ENCODE peak calls at places on chromosomes 7 and 10, in eight cellular contexts. Z is astrocyte, S is RWPE1, X is fibroblast of lung, R is Peyer's patch, Q is Panc1, A is adrenal gland, D is heart right ventricle. F is an unnamed sample.

GRCh38 chr10:79264942-79265341 is 82.3 kb upstream of the PPIF start:
- DNase-seq in R (no peak), Z (no peak), S (peak; percentile 95), A (no peak), D (peak; percentile 64), X (no peak), Q (no peak), F (peak; percentile 70)

GRCh38 chr10:201328-201771 is 66.1 kb downstream of the ZMYND11 start:
- DNase-seq in X (peak; percentile 15), S (no peak), D (no peak), Z (peak; percentile 75), A (no peak), Q (no peak), R (no peak), F (no peak)

GRCh38 chr10:1425886-1426285 is 311.4 kb downstream of the ADARB2 start:
- DNase-seq in S (no peak), A (no peak), X (no peak), D (no peak), R (peak; percentile 25), Q (no peak), Z (no peak), F (no peak)

GRCh38 chr10:114033566-114033965 is 10.1 kb upstream of the ADRB1 start:
- DNase-seq in X (no peak), R (no peak), A (no peak), Z (no peak), D (no peak), Q (no peak), S (no peak), F (no peak)

GRCh38 chr7:48274662-48275061 is 103.4 kb downstream of the ABCA13 start:
- DNase-seq in D (no peak), S (no peak), Z (peak; percentile 83), Q (no peak), A (no peak), X (no peak), R (no peak), F (peak; percentile 59)

GRCh38 chr7:98106647-98107312 is at the start of gene LMTK2:
- DNase-seq in R (peak; percentile 98), X (peak; percentile 88), A (peak; percentile 95), S (peak; percentile 98), D (peak; percentile 96), Z (peak; percentile 67), Q (no peak), F (peak; percentile 90)

GRCh38 chr7:69631131-69631530 is 32.9 kb downstream of the AUTS2 start:
- DNase-seq in Q (no peak), R (no peak), S (no peak), Z (no peak), D (no peak), A (no peak), X (no peak), F (no peak)

GRCh38 chr7:4681922-4682620 is at the start of gene FOXK1:
- DNase-seq in S (peak; percentile 69), D (peak; percentile 85), Z (peak; percentile 42), X (peak; percentile 67), R (peak; percentile 86), Q (no peak), A (peak; percentile 81), F (no peak)

GRCh38 chr7:94424336-94424735 is 29.6 kb downstream of the COL1A2 start:
- DNase-seq in S (no peak), A (no peak), X (no peak), Q (no peak), Z (no peak), D (no peak), R (no peak), F (no peak)

GRCh38 chr10:128556575-128556974 is 430.4 kb upstream of the MKI67 start:
- DNase-seq in S (no peak), Q (no peak), D (no peak), X (no peak), R (no peak), Z (no peak), A (no peak), F (no peak)

GRCh38 chr10:133218891-133219290 is 11.1 kb upstream of the UTF1 start:
- DNase-seq in A (no peak), S (no peak), X (no peak), Z (no peak), R (no peak), Q (no peak), D (no peak), F (no peak)

GRCh38 chr7:27346531-27347260 is 104.1 kb downstream of the EVX1 start:
- DNase-seq in S (peak; percentile 83), Z (peak; percentile 73), Q (peak; percentile 38), R (peak; percentile 52), X (peak; percentile 80), A (peak; percentile 48), D (no peak), F (peak; percentile 84)

GRCh38 chr10:95254629-95255028 is 36.2 kb downstream of the PDLIM1 start:
- DNase-seq in Q (no peak), D (no peak), R (no peak), S (no peak), X (no peak), A (no peak), Z (no peak), F (no peak)

GRCh38 chr10:119821172-119821571 is 51.5 kb downstream of the MCMBP start:
- DNase-seq in S (no peak), R (no peak), A (no peak), Z (no peak), X (peak; percentile 8), D (no peak), Q (no peak), F (no peak)

GRCh38 chr7:149248777-149249176 is 9.3 kb downstream of the ZNF212 start:
- DNase-seq in Q (no peak), X (no peak), Z (no peak), R (no peak), S (no peak), D (no peak), A (no peak), F (no peak)

DNA sequence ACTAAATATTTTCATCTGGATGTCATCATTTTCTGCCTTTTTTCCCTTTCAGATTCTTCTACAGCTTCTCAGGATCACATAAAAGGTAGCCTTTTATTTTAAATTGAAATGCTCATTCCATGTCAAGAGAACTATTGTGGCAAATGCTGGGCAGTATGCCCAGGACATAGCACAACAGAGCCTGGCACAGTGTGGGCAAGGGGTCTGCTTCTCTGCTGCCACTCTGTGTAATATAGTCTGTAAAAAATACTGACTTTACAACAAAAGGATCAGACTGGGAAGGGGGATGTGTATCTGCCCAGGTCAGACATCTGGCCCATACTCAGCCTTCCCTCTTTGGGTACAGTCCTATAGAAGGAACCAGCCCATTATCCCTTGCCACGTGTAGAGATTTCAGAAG is 62.7 kb downstream of the CUZD1 start:
- DNase-seq in S (no peak), Z (no peak), A (no peak), Q (no peak), X (no peak), R (no peak), D (no peak), F (no peak)
- H3K27ac ChIP-seq in S (no peak overlapping the region), Z (no peak overlapping the region), A (no peak overlapping the region), Q (no peak overlapping the region), X (no peak overlapping the region), R (no peak overlapping the region), D (no peak overlapping the region), F (no peak overlapping the region)

DNA sequence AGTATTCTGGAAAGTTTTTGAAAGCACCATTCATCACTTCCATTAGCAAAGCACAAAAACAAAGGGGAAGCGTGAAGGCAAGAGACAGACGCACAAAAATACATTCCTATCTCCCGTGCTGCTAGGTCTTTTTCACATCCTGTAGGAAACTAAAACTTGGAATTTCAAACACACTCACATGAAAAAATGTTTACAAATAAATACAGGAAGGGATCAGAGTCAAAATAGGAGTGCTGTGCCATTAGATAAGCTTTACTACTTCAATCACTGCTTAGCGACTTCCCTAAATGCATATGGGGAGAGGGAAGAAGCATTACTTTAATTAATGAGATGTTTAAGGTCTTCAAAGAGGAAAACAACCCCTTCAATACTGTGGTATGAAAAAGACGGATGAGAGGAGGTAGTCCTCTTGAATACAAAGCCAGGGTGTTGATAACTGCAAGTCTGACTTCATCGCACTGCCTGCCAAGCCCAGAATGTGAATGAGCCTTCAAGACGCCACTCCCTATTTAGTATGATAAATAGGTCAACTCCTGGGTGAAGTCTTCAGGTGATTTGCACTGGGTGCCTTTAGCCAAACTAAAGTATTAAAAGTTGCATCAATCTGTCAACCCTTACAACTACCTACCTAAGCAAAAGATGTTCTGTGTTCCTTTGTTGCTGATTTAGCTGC is 13.9 kb downstream of the PARD3 start:
- DNase-seq in D (no peak), Z (peak; percentile 66), X (no peak), A (no peak), S (peak; percentile 32), Q (no peak), R (peak; percentile 62), F (no peak)
- TF ChIP-seq CTCF in D (no peak), Z (no peak), X (no peak), A (no peak), S (no peak), Q (no peak), R (no peak), F (no peak)

GRCh38 chr7:25643285-25643684 is 415.0 kb upstream of the NPVF start:
- DNase-seq in Q (no peak), Z (no peak), D (no peak), R (no peak), X (no peak), S (no peak), A (no peak), F (no peak)
- H3K27ac ChIP-seq in Q (no peak overlapping the region), Z (no peak overlapping the region), D (no peak overlapping the region), R (no peak overlapping the region), X (no peak overlapping the region), S (no peak overlapping the region), A (no peak overlapping the region), F (no peak overlapping the region)

DNA sequence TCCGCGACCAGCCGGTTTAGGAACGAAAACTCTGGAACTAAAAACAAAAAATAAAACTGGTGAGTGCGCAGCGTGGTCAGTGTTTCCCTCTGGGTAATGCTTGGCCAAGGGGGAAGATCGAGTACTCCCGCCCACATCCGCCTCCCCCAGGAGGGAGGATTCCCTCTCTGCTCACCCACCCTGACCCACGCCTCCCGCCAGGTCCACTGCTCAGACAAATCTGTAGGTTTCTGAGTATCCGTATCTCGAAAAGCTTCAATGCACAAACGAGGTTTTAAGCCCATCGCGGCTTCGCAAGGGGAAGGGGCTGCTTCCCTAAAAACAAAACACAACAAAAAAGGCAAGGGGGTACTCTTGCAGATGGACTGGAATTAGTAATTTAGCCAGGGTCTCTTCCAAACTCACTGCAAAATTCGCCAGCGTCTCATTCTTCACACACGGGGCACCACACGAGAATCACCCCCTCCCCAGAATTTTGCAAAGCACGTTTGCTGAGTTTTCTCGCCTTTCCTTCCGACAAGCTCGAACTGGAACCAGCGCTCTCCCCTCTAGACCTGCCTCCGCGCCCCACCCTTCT is 75.2 kb downstream of the INSIG1 start:
- DNase-seq in X (no peak), R (no peak), S (no peak), A (no peak), Q (no peak), Z (no peak), D (no peak), F (no peak)
- TF ChIP-seq CTCF in X (peak; percentile 9), R (no peak), S (no peak), A (no peak), Q (peak; percentile 47), Z (no peak), D (no peak), F (no peak)

GRCh38 chr7:108511939-108512338 is 14.0 kb downstream of the PNPLA8 start:
- DNase-seq in Z (no peak), A (no peak), S (no peak), D (no peak), Q (no peak), R (no peak), X (no peak), F (no peak)
- H3K27ac ChIP-seq in Z (no peak overlapping the region), A (no peak overlapping the region), S (no peak overlapping the region), D (no peak overlapping the region), Q (no peak overlapping the region), R (no peak overlapping the region), X (no peak overlapping the region), F (no peak overlapping the region)

F was measured in brain microvascular endothelial cell.